ENCODE peak calls at places on chromosomes 11 and 22, in ten cellular contexts. G is stimulated activated CD8-positive, alpha-beta memory T cell treated with anti-CD3 and anti-CD28 coated beads, Interleukin-7, amount 100 ng/mL, for 24 hours; Y is GM04504; E is pancreas; V is AG04450; D is SK-MEL-5; A is GM12892; Q is HEK293T; H is activated CD4-positive, alpha-beta T cell treated with anti-CD3 and anti-CD28 coated beads, Interleukin-2, amount 50 U/mL, for 4 hours; K is choroid plexus epithelial cell. U is an unnamed sample.

GRCh38 chr11:3139481-3140290 is 25.4 kb downstream of the OSBPL5 start:
- DNase-seq in Y (no peak), H (no peak), A (no peak), V (no peak), Q (no peak), G (no peak), K (no peak), D (no peak), E (peak), U (no peak)

GRCh38 chr22:28869736-28870135 is 13.6 kb upstream of the ZNRF3 start:
- DNase-seq in V (no peak), E (no peak), A (no peak), Q (no peak), Y (no peak), G (no peak), D (no peak), H (no peak), K (no peak), U (no peak)

GRCh38 chr11:61955416-61956135 is 5.4 kb downstream of the BEST1 start:
- DNase-seq in E (peak), G (no peak), H (no peak), D (no peak), A (no peak), V (no peak), Y (no peak), Q (peak), K (peak), U (peak)

GRCh38 chr11:115330693-115331482 is 173.3 kb downstream of the CADM1 start:
- DNase-seq in E (no peak), D (peak), Y (no peak), V (no peak), A (no peak), H (no peak), K (no peak), G (no peak), Q (no peak), U (no peak)

GRCh38 chr11:28701760-28702449 is 593.7 kb downstream of the METTL15 start:
- DNase-seq in Q (no peak), A (no peak), E (peak), Y (no peak), G (no peak), K (no peak), D (peak), H (no peak), V (no peak), U (no peak)

GRCh38 chr11:69700278-69701140 is 3.3 kb downstream of the FGF19 start:
- DNase-seq in Q (peak), A (no peak), H (no peak), D (peak), G (no peak), Y (peak), K (peak), V (no peak), E (peak), U (no peak)

GRCh38 chr11:86940122-86940777 is 14.9 kb downstream of the FZD4 start:
- DNase-seq in V (no peak), D (no peak), H (no peak), G (no peak), K (peak), E (peak), A (no peak), Q (peak), Y (no peak), U (no peak)

GRCh38 chr11:118911880-118912741 is 13.6 kb downstream of the BCL9L start:
- DNase-seq in V (peak), G (peak), D (peak), H (peak), K (peak), Y (no peak), A (no peak), Q (peak), E (peak), U (peak)

GRCh38 chr22:48251629-48252028 is 1489.2 kb downstream of the TBC1D22A start:
- DNase-seq in Q (no peak), K (no peak), E (no peak), Y (no peak), D (no peak), G (no peak), H (no peak), V (no peak), A (no peak), U (no peak)

GRCh38 chr11:127115844-127116243 is 115.3 kb upstream of the KIRREL3 start:
- DNase-seq in H (no peak), A (no peak), Q (no peak), K (no peak), E (no peak), V (no peak), Y (no peak), G (no peak), D (no peak), U (no peak)

GRCh38 chr22:49326558-49326957 is 501.1 kb downstream of the BRD1 start:
- DNase-seq in Y (no peak), E (no peak), K (no peak), D (no peak), Q (no peak), V (no peak), H (no peak), G (no peak), A (no peak), U (no peak)

GRCh38 chr22:27686534-27686933 is 115.0 kb downstream of the MN1 start:
- DNase-seq in G (no peak), E (peak), D (peak), Q (no peak), Y (no peak), H (no peak), A (no peak), V (peak), K (peak), U (no peak)

GRCh38 chr11:13174090-13174489 is 103.5 kb upstream of the BMAL1 start:
- DNase-seq in E (no peak), Q (no peak), Y (no peak), V (no peak), K (no peak), H (no peak), A (no peak), G (no peak), D (no peak), U (no peak)

GRCh38 chr11:7251836-7252682 is at the start of gene SYT9:
- DNase-seq in A (peak), D (no peak), H (no peak), K (peak), Q (peak), V (no peak), E (peak), G (no peak), Y (no peak), U (no peak)